ENCODE peak calls at places on chromosomes 2 and 18, in nine cellular contexts. P is omental fat pad, K is GDM1, U is non-pigmented ciliary epithelial cell, F is A172, O is NCI-H1105, V is psoas muscle, S is adipocyte, B is ovary. H is an unnamed sample.

GRCh38 chr2:171522057-171522803 is at the start of gene CYBRD1:
- DNase-seq in S (peak; percentile 95), O (peak; percentile 5), U (no peak), B (peak; percentile 91), K (peak; percentile 56), P (peak; percentile 46), V (peak; percentile 84), F (peak; percentile 79), H (peak; percentile 61)

GRCh38 chr2:3171564-3172264 is 205.9 kb downstream of the EIPR1 start:
- DNase-seq in B (no peak), V (no peak), U (no peak), P (no peak), F (no peak), S (no peak), O (no peak), K (no peak), H (no peak)

GRCh38 chr2:73175663-73176204 is 26.6 kb upstream of the NOTO start:
- DNase-seq in U (no peak), S (peak; percentile 81), V (peak; percentile 80), K (no peak), B (peak; percentile 86), O (peak; percentile 62), P (peak; percentile 76), F (no peak), H (peak; percentile 45)

GRCh38 chr2:71852141-71852711 is 295.4 kb downstream of the CYP26B1 start:
- DNase-seq in F (no peak), K (no peak), S (no peak), O (no peak), U (no peak), V (peak; percentile 29), B (no peak), P (no peak), H (no peak)

GRCh38 chr2:100234141-100234540 is 88.2 kb downstream of the LONRF2 start:
- DNase-seq in O (no peak), S (peak; percentile 55), P (no peak), B (no peak), V (no peak), U (no peak), F (no peak), K (no peak), H (no peak)

GRCh38 chr2:208006833-208007232 is 18.5 kb downstream of the PLEKHM3 start:
- DNase-seq in V (no peak), O (no peak), S (no peak), P (no peak), U (no peak), K (no peak), F (peak; percentile 82), B (no peak), H (no peak)

GRCh38 chr2:185222311-185222710 is 516.3 kb upstream of the FSIP2 start:
- DNase-seq in K (no peak), S (no peak), O (no peak), V (no peak), F (no peak), B (no peak), P (no peak), U (no peak), H (no peak)

GRCh38 chr2:9613291-9613690 is 17.5 kb downstream of the YWHAQ start:
- DNase-seq in O (no peak), S (peak; percentile 89), P (no peak), K (no peak), V (no peak), B (no peak), U (peak; percentile 45), F (no peak), H (no peak)

GRCh38 chr2:7765236-7765635 is 848.0 kb downstream of the RNF144A start:
- DNase-seq in U (no peak), S (no peak), V (no peak), P (no peak), B (no peak), O (no peak), K (no peak), F (no peak), H (no peak)

GRCh38 chr18:45571161-45571560 is 44.1 kb upstream of the SLC14A2 start:
- DNase-seq in V (no peak), F (no peak), P (no peak), B (no peak), U (no peak), S (no peak), O (no peak), K (no peak), H (no peak)

GRCh38 chr18:21112140-21112473 is 494 bp upstream of the ROCK1 start:
- DNase-seq in F (no peak), U (no peak), K (no peak), B (no peak), V (peak; percentile 72), P (peak; percentile 37), O (no peak), S (peak; percentile 83), H (no peak)

GRCh38 chr2:216216951-216217903 is 108.1 kb downstream of the XRCC5 start:
- DNase-seq in F (peak; percentile 93), V (no peak), S (peak; percentile 66), P (no peak), O (no peak), B (no peak), K (no peak), U (no peak), H (no peak)